ENCODE peak calls at places on chromosomes 3 and 15, in four cellular contexts. I is astrocyte, N is transverse colon, C is MM.1S. W is an unnamed sample.

GRCh38 chr3:177186306-177186705 is 11.0 kb downstream of the TBL1XR1 start:
- DNase-seq in I (no peak), N (no peak), C (no peak), W (no peak)

GRCh38 chr15:58387130-58387529 is 44.7 kb upstream of the LIPC start:
- DNase-seq in I (peak), N (no peak), C (no peak), W (no peak)

GRCh38 chr3:128488995-128489859 is 3.8 kb downstream of the GATA2 start:
- DNase-seq in I (no peak), N (no peak), C (no peak), W (no peak)

GRCh38 chr3:71616571-71617021 is 33.1 kb upstream of the FOXP1 start:
- DNase-seq in I (no peak), N (no peak), C (no peak), W (no peak)

GRCh38 chr15:64930019-64930652 is 18.4 kb downstream of the ANKDD1A start:
- DNase-seq in I (no peak), N (peak), C (peak), W (no peak)

GRCh38 chr15:75019916-75020315 is 3.5 kb upstream of the PPCDC start:
- DNase-seq in I (no peak), N (no peak), C (no peak), W (no peak)

GRCh38 chr3:127940116-127940515 is 25.1 kb downstream of the KBTBD12 start:
- DNase-seq in I (no peak), N (no peak), C (no peak), W (no peak)

GRCh38 chr3:128073185-128073725 is 21.0 kb downstream of the SEC61A1 start:
- DNase-seq in I (no peak), N (no peak), C (no peak), W (no peak)

GRCh38 chr3:44232407-44232806 is 9.3 kb upstream of the TOPAZ1 start:
- DNase-seq in I (no peak), N (no peak), C (peak), W (no peak)

GRCh38 chr3:20622304-20622703 is 436.3 kb upstream of the SGO1 start:
- DNase-seq in I (peak), N (no peak), C (no peak), W (no peak)

GRCh38 chr3:187935623-187936156 is 190.4 kb upstream of the BCL6 start:
- DNase-seq in I (no peak), N (peak), C (peak), W (peak)

GRCh38 chr3:30078736-30079135 is 527.7 kb upstream of the TGFBR2 start:
- DNase-seq in I (no peak), N (peak), C (no peak), W (no peak)

GRCh38 chr3:168817177-168817576 is 721.5 kb upstream of the GOLIM4 start:
- DNase-seq in I (no peak), N (no peak), C (no peak), W (no peak)

GRCh38 chr3:138972941-138973340 is 25.9 kb downstream of the FOXL2NB start:
- DNase-seq in I (no peak), N (no peak), C (no peak), W (no peak)

GRCh38 chr3:170419301-170420087 is 826 bp downstream of the CLDN11 start:
- DNase-seq in I (peak), N (no peak), C (no peak), W (no peak)

GRCh38 chr3:117665311-117665710 is 955.7 kb downstream of the TUSC7 start:
- DNase-seq in I (no peak), N (peak), C (peak), W (no peak)

GRCh38 chr3:54681706-54682105 is 246.2 kb downstream of the LRTM1 start:
- DNase-seq in I (no peak), N (no peak), C (no peak), W (no peak)

GRCh38 chr3:61894988-61895935 is 333.9 kb downstream of the PTPRG start:
- DNase-seq in I (peak), N (peak), C (peak), W (peak)

GRCh38 chr3:123678108-123678511 is 93.3 kb upstream of the HACD2 start:
- DNase-seq in I (peak), N (no peak), C (no peak), W (no peak)

GRCh38 chr15:94131875-94132274 is 99.5 kb upstream of the MCTP2 start:
- DNase-seq in I (no peak), N (no peak), C (no peak), W (no peak)

GRCh38 chr3:184428561-184429175 is 48.8 kb downstream of the CHRD start:
- DNase-seq in I (peak), N (no peak), C (no peak), W (peak)

GRCh38 chr3:144273611-144274010 is 302.0 kb downstream of the DIPK2A start:
- DNase-seq in I (peak), N (no peak), C (no peak), W (no peak)

GRCh38 chr3:188362405-188362831 is 208.5 kb downstream of the LPP start:
- DNase-seq in I (peak), N (no peak), C (no peak), W (no peak)

GRCh38 chr3:195384952-195385351 is 57.9 kb downstream of the ACAP2 start:
- DNase-seq in I (no peak), N (no peak), C (no peak), W (no peak)

GRCh38 chr3:126537730-126538281 is 13.9 kb downstream of the CHST13 start:
- DNase-seq in I (no peak), N (peak), C (no peak), W (no peak)

GRCh38 chr3:133419151-133419550 is 19.3 kb downstream of the BFSP2 start:
- DNase-seq in I (no peak), N (no peak), C (no peak), W (no peak)

GRCh38 chr15:40266828-40267304 is 16.0 kb downstream of the ANKRD63 start:
- DNase-seq in I (peak), N (peak), C (no peak), W (no peak)

GRCh38 chr15:94019062-94019461 is 212.3 kb upstream of the MCTP2 start:
- DNase-seq in I (no peak), N (no peak), C (no peak), W (no peak)

GRCh38 chr3:32837789-32838188 is 20.0 kb downstream of the TRIM71 start:
- DNase-seq in I (no peak), N (no peak), C (no peak), W (no peak)

GRCh38 chr3:49253512-49253911 is 23.5 kb downstream of the C3orf62 start:
- DNase-seq in I (no peak), N (no peak), C (no peak), W (no peak)

GRCh38 chr3:851098-851790 is 241.6 kb upstream of the CNTN6 start:
- DNase-seq in I (no peak), N (no peak), C (peak), W (no peak)

GRCh38 chr15:89136818-89137772 is 48.8 kb downstream of the ABHD2 start:
- DNase-seq in I (no peak), N (peak), C (no peak), W (no peak)

GRCh38 chr15:66567897-66568296 is 2.1 kb upstream of the LCTL start:
- DNase-seq in I (no peak), N (no peak), C (no peak), W (no peak)

GRCh38 chr3:189999718-190000117 is 121.0 kb downstream of the P3H2 start:
- DNase-seq in I (peak), N (no peak), C (no peak), W (no peak)

GRCh38 chr3:190000861-190001196 is 119.9 kb downstream of the P3H2 start:
- DNase-seq in I (no peak), N (no peak), C (no peak), W (no peak)

GRCh38 chr3:190000187-190000860 is 120.4 kb downstream of the P3H2 start:
- DNase-seq in I (no peak), N (no peak), C (no peak), W (no peak)

GRCh38 chr3:190003730-190004129 is 117.0 kb downstream of the P3H2 start:
- DNase-seq in I (peak), N (no peak), C (no peak), W (no peak)

GRCh38 chr3:190001426-190001825 is 119.3 kb downstream of the P3H2 start:
- DNase-seq in I (no peak), N (no peak), C (no peak), W (no peak)
- H3K4me3 ChIP-seq in I (no peak), N (no peak), C (no peak), W (no peak)

GRCh38 chr15:63061971-63062370 is 19.4 kb downstream of the TPM1 start:
- DNase-seq in I (no peak), N (no peak), C (no peak), W (no peak)

GRCh38 chr15:63065262-63066234 is 23.0 kb downstream of the TPM1 start:
- DNase-seq in I (no peak), N (no peak), C (no peak), W (no peak)

GRCh38 chr15:63066302-63066701 is 23.8 kb downstream of the TPM1 start:
- DNase-seq in I (no peak), N (no peak), C (no peak), W (no peak)

GRCh38 chr15:63063164-63063756 is 20.7 kb downstream of the TPM1 start:
- DNase-seq in I (peak), N (no peak), C (no peak), W (no peak)

DNA sequence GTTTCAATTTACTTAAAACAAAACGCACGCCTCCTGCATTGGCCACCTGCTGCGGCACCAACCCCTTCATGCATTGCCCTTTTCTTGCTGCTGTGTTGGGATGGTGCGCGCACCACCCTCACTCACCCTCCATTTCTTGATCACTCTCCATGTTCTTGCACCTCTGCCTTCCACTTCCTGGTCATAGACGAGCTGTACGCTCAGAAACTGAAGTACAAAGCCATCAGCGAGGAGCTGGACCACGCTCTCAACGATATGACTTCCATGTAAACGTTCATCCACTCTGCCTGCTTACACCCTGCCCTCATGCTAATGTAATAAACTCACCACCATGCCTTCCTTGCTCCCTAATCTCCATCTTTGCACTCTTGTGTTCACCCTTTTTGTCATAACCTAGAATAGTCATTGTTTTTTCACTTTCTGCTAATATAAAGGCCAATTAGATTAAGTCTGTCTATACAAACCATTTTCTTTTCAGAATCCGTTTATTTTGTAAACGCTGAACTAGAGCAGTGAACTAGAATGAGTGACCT is 21.4 kb downstream of the TPM1 start:
- DNase-seq in I (no peak), N (no peak), C (no peak), W (no peak)
- H3K4me3 ChIP-seq in I (no peak), N (no peak), C (no peak), W (no peak)

GRCh38 chr15:59647085-59647484 is 10.2 kb downstream of the GTF2A2 start:
- DNase-seq in I (no peak), N (no peak), C (no peak), W (no peak)

GRCh38 chr15:59644757-59645156 is 12.6 kb downstream of the GTF2A2 start:
- DNase-seq in I (peak), N (no peak), C (no peak), W (no peak)

GRCh38 chr15:59654043-59654442 is 3.3 kb downstream of the GTF2A2 start:
- DNase-seq in I (no peak), N (no peak), C (no peak), W (no peak)

GRCh38 chr15:59646271-59646670 is 11.0 kb downstream of the GTF2A2 start:
- DNase-seq in I (no peak), N (no peak), C (no peak), W (no peak)

DNA sequence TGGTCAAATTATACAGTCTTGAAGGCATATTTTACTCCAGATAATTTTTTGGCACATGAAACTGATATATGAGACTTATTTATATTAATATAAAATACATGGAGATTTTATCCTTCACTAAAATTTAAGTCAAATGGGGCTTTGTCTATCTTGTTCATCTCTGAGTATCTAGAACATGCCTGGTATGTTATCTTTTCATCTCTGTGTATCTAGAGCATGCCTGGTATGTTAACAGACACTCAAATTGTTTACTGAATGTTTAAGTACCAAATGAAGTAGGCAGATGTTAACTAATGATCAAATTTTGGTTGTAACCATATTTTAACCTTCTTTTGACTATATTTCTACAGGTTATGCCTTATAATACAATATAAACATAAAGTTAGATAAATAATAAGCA is 7.7 kb downstream of the GTF2A2 start:
- DNase-seq in I (no peak), N (no peak), C (no peak), W (no peak)
- H3K4me3 ChIP-seq in I (no peak), N (no peak), C (no peak), W (no peak)

DNA sequence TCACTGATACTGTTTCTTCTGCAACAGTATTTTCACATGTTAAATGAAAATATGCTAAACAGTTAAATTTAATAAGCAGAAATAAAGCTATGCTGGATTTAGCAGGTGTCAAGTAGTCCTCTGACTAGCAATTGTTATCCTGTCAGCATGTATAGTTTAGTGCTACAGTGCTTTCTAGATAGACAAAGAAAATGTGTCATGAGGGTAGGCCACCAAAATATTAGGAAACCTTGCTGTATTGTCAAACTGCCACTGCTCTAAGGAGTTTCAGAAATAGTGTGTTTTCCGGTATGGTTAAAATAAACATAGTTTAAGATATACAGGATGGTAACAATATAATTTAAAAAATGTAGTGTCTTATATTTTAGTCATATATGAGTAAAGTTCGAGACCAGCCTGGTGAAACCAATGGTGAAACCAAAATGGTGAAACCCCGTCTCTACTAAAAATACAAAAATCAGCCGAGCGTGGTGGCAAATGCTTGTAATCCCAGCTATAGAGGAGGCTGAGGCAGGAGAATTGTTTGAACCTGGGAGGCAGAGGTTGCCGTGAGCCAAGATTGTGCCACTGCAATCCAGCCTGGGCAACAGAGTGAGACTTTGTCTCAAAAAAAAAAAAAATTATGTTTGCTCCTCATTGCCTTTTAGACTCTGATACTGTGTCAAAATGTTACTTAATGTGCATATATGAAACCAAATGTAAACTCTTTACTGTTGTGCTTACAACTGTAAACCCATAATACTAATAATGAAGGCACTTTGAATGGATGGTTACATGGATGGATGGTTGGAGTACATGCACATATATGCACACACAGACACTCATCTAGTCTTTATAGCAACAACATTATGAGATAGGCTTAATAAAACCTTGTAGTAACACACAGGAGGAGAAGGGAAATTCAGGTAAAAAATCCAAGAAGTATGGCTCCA is 204.8 kb downstream of the RSRC1 start:
- DNase-seq in I (no peak), N (no peak), C (no peak), W (no peak)
- H3K4me3 ChIP-seq in I (no peak), N (no peak), C (no peak), W (no peak)

W was measured in Karpas-422.